ENCODE peak calls at places on chromosomes 6 and 20, in seven cellular contexts. M, V, W, N, B, Q and C are unnamed samples.

GRCh38 chr6:13733178-13733851 is 21.7 kb upstream of the RANBP9 start:
- DNase-seq in M (peak), V (peak), W (no peak), N (peak), B (peak), Q (no peak), C (no peak)

GRCh38 chr6:138477913-138478539 is 21.3 kb downstream of the NHSL1 start:
- DNase-seq in M (no peak), V (no peak), W (peak), N (no peak), B (no peak), Q (no peak), C (no peak)

GRCh38 chr6:158328952-158329351 is 16.7 kb downstream of the TULP4 start:
- DNase-seq in M (no peak), V (no peak), W (no peak), N (no peak), B (no peak), Q (no peak), C (no peak)

GRCh38 chr6:133114973-133115372 is 126.2 kb upstream of the EYA4 start:
- DNase-seq in M (peak), V (no peak), W (no peak), N (no peak), B (no peak), Q (no peak), C (no peak)

GRCh38 chr6:3355358-3356055 is 96.8 kb downstream of the PSMG4 start:
- DNase-seq in M (no peak), V (peak), W (peak), N (peak), B (peak), Q (peak), C (no peak)

GRCh38 chr20:56222945-56223344 is 25.6 kb upstream of the MC3R start:
- DNase-seq in M (no peak), V (no peak), W (no peak), N (no peak), B (no peak), Q (no peak), C (no peak)

GRCh38 chr20:4261333-4262284 is 246.3 kb upstream of the RNF24 start:
- DNase-seq in M (peak), V (no peak), W (no peak), N (no peak), B (no peak), Q (no peak), C (no peak)

GRCh38 chr6:125872259-125872921 is 81.6 kb downstream of the NCOA7 start:
- DNase-seq in M (peak), V (no peak), W (no peak), N (no peak), B (no peak), Q (no peak), C (no peak)

GRCh38 chr20:8130840-8131526 is 1.1 kb upstream of the PLCB1 start:
- DNase-seq in M (no peak), V (no peak), W (no peak), N (no peak), B (no peak), Q (no peak), C (no peak)

GRCh38 chr20:12570371-12570770 is 438.4 kb upstream of the SPTLC3 start:
- DNase-seq in M (no peak), V (no peak), W (no peak), N (no peak), B (no peak), Q (peak), C (no peak)

GRCh38 chr6:74280130-74280692 is 584.2 kb downstream of the CD109 start:
- DNase-seq in M (no peak), V (no peak), W (no peak), N (no peak), B (no peak), Q (no peak), C (no peak)

GRCh38 chr20:30811896-30812671 is 445.4 kb upstream of the DEFB115 start:
- DNase-seq in M (peak), V (no peak), W (no peak), N (peak), B (peak), Q (no peak), C (no peak)

GRCh38 chr20:22403860-22404608 is 180.3 kb downstream of the FOXA2 start:
- DNase-seq in M (no peak), V (no peak), W (no peak), N (no peak), B (no peak), Q (peak), C (no peak)

GRCh38 chr6:143561105-143561704 is 49.7 kb upstream of the FUCA2 start:
- DNase-seq in M (no peak), V (no peak), W (no peak), N (no peak), B (no peak), Q (no peak), C (no peak)

GRCh38 chr6:158548418-158549161 is 11.3 kb upstream of the TMEM181 start:
- DNase-seq in M (no peak), V (no peak), W (no peak), N (no peak), B (no peak), Q (no peak), C (no peak)

GRCh38 chr6:27811383-27811782 is 100.8 kb downstream of the OR2B2 start:
- DNase-seq in M (no peak), V (no peak), W (no peak), N (no peak), B (no peak), Q (no peak), C (no peak)

GRCh38 chr6:44270526-44271405 is 516 bp downstream of the TMEM151B start:
- DNase-seq in M (no peak), V (peak), W (no peak), N (no peak), B (no peak), Q (no peak), C (no peak)

GRCh38 chr6:6793388-6794250 is 205.1 kb downstream of the LY86 start:
- DNase-seq in M (no peak), V (no peak), W (no peak), N (no peak), B (no peak), Q (no peak), C (no peak)

GRCh38 chr6:113092795-113093194 is 745.7 kb downstream of the RFPL4B start:
- DNase-seq in M (no peak), V (no peak), W (no peak), N (no peak), B (no peak), Q (no peak), C (no peak)

GRCh38 chr6:43541774-43542471 is 25.0 kb downstream of the POLR1C start:
- DNase-seq in M (no peak), V (no peak), W (no peak), N (no peak), B (no peak), Q (no peak), C (no peak)

GRCh38 chr6:2764610-2765165 is 505 bp upstream of the WRNIP1 start:
- DNase-seq in M (peak), V (no peak), W (no peak), N (peak), B (peak), Q (peak), C (peak)

GRCh38 chr20:10079964-10080363 is 45.2 kb downstream of the ANKEF1 start:
- DNase-seq in M (peak), V (no peak), W (no peak), N (no peak), B (no peak), Q (no peak), C (no peak)

GRCh38 chr6:163334264-163334663 is 80.3 kb upstream of the QKI start:
- DNase-seq in M (no peak), V (no peak), W (no peak), N (no peak), B (no peak), Q (no peak), C (no peak)

GRCh38 chr20:34040300-34041015 is 46.7 kb downstream of the RALY start:
- DNase-seq in M (no peak), V (no peak), W (no peak), N (peak), B (no peak), Q (no peak), C (no peak)

GRCh38 chr20:57383447-57384347 is 7.5 kb upstream of the RBM38 start:
- DNase-seq in M (no peak), V (peak), W (no peak), N (no peak), B (no peak), Q (no peak), C (no peak)

GRCh38 chr6:12602342-12602741 is 114.2 kb upstream of the PHACTR1 start:
- DNase-seq in M (no peak), V (no peak), W (peak), N (no peak), B (no peak), Q (no peak), C (no peak)

GRCh38 chr6:63792846-63793245 is 157.2 kb downstream of the PHF3 start:
- DNase-seq in M (no peak), V (no peak), W (no peak), N (no peak), B (no peak), Q (no peak), C (no peak)

GRCh38 chr20:5156670-5157448 is 30.1 kb downstream of the CDS2 start:
- DNase-seq in M (peak), V (no peak), W (peak), N (peak), B (no peak), Q (no peak), C (no peak)

GRCh38 chr6:89311853-89312531 is 3.1 kb downstream of the GABRR2 start:
- DNase-seq in M (peak), V (peak), W (peak), N (no peak), B (no peak), Q (peak), C (no peak)

GRCh38 chr6:155341130-155341828 is 27.0 kb upstream of the TFB1M start:
- DNase-seq in M (peak), V (no peak), W (no peak), N (no peak), B (no peak), Q (no peak), C (no peak)

GRCh38 chr6:165807249-165807951 is 144.4 kb upstream of the PDE10A start:
- DNase-seq in M (no peak), V (no peak), W (no peak), N (peak), B (no peak), Q (no peak), C (no peak)

GRCh38 chr20:3706774-3707507 is 5.5 kb downstream of the SIGLEC1 start:
- DNase-seq in M (peak), V (no peak), W (no peak), N (peak), B (no peak), Q (no peak), C (no peak)

GRCh38 chr6:166738778-166739654 is 112.0 kb upstream of the RPS6KA2 start:
- DNase-seq in M (peak), V (no peak), W (no peak), N (no peak), B (no peak), Q (no peak), C (no peak)

GRCh38 chr6:14035448-14035847 is 82.1 kb upstream of the CD83 start:
- DNase-seq in M (peak), V (no peak), W (no peak), N (no peak), B (no peak), Q (peak), C (no peak)

GRCh38 chr20:48770700-48771099 is 57.1 kb downstream of the PREX1 start:
- DNase-seq in M (no peak), V (no peak), W (no peak), N (no peak), B (no peak), Q (no peak), C (no peak)

GRCh38 chr6:153045271-153045670 is 42.8 kb upstream of the MTRF1L start:
- DNase-seq in M (no peak), V (no peak), W (no peak), N (no peak), B (no peak), Q (no peak), C (no peak)

DNA sequence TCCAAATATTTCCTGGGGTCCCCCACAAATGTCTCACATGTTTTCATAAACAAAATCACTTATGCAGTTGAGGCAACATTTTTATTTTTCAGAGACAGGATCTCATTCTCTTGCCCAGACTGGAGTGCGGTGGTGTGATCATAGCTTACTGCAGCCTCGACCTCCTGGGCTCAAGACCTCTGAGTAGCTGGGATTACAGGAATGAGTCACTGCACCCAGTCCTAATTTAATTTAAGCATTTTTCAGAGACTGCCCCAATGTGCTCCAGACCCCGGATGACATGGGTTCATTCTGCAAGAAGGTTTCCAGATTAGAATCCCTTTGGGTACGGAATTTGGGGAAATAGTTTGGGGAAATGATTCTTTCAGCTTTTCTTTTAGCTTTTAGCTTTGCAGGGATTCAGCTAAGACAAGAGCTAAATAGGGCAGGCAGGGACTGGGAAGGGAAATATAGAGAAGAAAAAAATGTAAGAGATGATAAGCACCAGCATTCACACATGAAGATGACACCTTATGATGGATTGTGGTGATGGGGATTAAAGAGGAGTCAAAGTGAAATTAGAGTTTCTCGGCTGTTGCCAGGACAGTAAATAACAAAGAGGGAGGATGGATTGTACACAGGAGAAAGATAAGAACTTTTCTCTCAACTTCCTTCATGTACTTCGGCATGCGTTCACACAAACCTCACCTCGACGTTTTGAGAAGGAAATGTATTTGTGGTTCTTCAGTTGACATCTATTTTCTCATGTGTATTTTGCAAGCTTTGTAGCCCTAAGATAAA is 169.4 kb upstream of the TAB2 start:
- DNase-seq in M (no peak), V (no peak), W (no peak), N (no peak), B (no peak), Q (no peak), C (no peak)
- TF ChIP-seq POLR2A in M (no peak), V (no peak), W (no peak), N (no peak), B (no peak), Q (no peak), C (no peak)

DNA sequence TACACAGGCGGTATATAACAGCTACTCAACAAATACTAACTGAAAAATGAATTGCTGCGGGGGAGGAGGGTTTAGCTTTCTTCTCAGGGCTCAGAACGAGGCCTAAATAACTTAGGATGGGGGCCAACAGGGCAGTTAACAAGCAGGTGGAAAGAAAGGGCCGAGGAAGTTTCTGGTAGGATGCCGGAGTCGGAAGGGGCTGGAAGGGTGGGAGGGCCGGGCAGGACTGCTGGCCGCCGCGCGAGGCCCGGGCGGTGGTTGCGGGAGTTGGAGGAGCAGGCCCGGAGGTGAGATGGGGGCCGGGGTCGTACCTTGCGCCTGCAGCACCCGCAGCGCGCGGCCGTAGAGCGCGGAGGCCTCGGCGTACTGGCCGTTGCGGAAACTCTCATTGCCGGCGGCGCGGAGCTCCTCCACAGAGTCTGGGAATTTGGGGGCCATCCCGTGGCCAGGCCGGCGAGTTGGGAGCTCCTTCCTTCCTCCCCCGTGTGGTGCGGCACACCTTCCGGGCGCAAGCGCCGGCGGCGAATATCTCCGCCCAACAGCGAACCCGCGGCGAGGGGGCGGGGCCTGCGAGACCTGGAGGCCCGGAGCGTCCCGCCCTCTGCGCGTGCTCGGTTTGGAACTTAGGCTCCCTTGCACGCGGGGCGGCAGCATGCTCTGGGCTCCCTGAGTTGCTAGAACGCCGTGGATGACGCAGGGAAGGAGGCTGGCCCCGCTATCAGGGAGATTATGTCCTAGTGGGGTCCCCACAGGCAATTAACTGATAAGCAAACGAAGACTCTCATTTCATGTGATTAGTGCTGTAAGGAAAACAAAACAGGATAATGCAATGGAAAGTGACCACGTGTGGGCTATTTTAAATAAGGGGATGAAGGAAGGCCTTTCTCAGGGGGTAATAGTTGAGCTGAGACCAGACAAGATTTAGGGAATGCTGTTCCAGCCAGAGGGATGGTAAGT is at the start of gene TOMM34:
- DNase-seq in M (peak), V (peak), W (peak), N (peak), B (peak), Q (peak), C (peak)
- TF ChIP-seq POLR2A in M (peak), V (peak), W (peak), N (peak), B (peak), Q (peak), C (no peak)

DNA sequence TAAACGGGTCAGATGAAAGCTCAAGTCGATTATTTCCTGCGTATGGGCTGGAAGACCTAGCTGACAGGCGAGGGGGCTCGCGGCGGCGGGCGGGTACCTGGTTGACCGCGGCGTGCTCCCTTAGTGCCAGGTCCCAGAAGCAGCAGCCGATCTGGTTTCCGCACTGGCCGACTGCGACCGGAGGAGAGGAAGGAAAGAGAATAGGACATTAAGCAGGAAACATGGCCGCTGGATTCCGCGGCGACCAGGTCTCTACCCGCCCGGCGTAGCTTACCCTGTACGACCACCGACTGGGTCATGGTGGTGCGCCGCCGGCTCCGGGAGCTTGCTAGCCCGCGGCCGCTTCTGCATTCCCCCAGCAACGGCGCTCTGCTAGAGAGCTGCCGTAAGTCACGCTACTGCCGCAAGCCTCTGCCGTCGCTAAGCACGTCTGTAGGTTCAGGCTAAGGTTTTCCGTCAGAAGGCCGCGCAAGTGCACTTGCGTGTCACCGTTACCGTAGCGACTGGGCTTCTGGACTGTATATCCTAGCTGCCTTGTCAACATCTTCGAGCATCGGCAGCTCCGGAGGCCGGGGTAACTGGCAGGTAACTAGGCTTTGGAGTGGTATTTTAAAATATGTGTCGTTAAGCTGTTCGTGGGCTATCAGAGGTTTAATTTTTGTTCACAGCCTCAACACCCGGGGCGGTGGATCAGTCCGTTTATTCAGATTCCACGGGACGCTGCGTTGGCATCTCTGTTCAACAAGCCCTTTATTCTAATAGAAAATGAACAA is at the start of the genes FAM229B and TUBE1:
- DNase-seq in M (peak), V (peak), W (peak), N (peak), B (peak), Q (peak), C (peak)
- TF ChIP-seq POLR2A in M (peak), V (peak), W (peak), N (peak), B (peak), Q (peak), C (peak)

GRCh38 chr6:31740397-31741223 is 805 bp downstream of the MSH5 start:
- DNase-seq in M (no peak), V (no peak), W (no peak), N (no peak), B (no peak), Q (no peak), C (no peak)
- TF ChIP-seq POLR2A in M (no peak), V (no peak), W (peak), N (no peak), B (no peak), Q (no peak), C (no peak)

DNA sequence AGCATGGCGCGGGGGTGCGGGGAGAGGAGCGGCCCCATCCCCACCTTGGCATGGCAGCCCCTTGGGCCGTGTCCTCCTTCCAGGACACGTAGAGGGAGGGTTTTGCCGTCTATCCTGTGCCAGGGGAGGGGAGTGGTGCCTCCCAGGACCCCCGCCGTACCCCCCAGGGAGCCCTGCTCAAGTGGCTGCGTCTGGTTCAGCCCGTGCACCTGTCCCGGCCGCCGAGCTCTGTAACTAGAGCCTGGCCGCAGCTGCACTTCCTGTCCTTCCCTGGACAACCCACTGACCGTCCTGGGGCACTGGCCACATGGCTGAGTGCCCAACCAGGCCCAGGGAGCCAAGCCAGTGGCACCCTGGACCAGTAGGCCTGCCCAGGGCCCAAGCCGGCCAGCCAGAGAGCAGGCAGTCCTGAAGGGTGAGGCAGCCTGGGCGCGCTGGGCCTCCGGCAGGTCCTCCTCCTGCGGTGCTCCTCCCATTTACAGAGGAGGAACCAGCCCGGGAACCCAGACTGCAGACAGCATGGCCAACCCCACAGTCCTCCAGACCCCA is 8.9 kb downstream of the LAMA5 start:
- DNase-seq in M (no peak), V (peak), W (peak), N (peak), B (no peak), Q (no peak), C (no peak)
- TF ChIP-seq POLR2A in M (no peak), V (no peak), W (peak), N (peak), B (no peak), Q (no peak), C (no peak)